ENCODE peak calls at places on chromosomes 13 and 19, in four cellular contexts. U is activated CD4-positive, alpha-beta T cell treated with anti-CD3 and anti-CD28 coated beads for 48 hours; I is NCI-H1930; J is iPS DF 6.9. D is an unnamed sample.

GRCh38 chr19:44738603-44739585 is 9.6 kb upstream of the BCL3 start:
- DNase-seq in J (no peak), U (no peak), I (no peak), D (no peak)

GRCh38 chr13:75687145-75687763 is 51.1 kb downstream of the LMO7 start:
- DNase-seq in J (no peak), U (no peak), I (no peak), D (no peak)

GRCh38 chr13:40114305-40114896 is 458.9 kb downstream of the COG6 start:
- DNase-seq in I (no peak), U (no peak), J (no peak), D (no peak)

GRCh38 chr13:78137404-78138142 is 218.9 kb upstream of the EDNRB start:
- DNase-seq in U (no peak), J (peak; percentile 64), I (peak; percentile 64), D (peak; percentile 63)

GRCh38 chr19:48836089-48837017 is at the start of gene HSD17B14:
- DNase-seq in J (no peak), U (no peak), I (peak; percentile 68), D (no peak)

GRCh38 chr13:44050450-44051063 is 170.9 kb downstream of the LACC1 start:
- DNase-seq in U (no peak), J (no peak), I (peak; percentile 18), D (no peak)

GRCh38 chr19:13337181-13337580 is 169.1 kb downstream of the CACNA1A start:
- DNase-seq in U (no peak), J (no peak), I (no peak), D (no peak)

GRCh38 chr13:35826626-35827254 is 304.4 kb downstream of the DCLK1 start:
- DNase-seq in U (peak; percentile 20), J (peak; percentile 18), I (no peak), D (no peak)

GRCh38 chr13:50015263-50015662 is at the start of gene KCNRG:
- DNase-seq in J (no peak), U (no peak), I (no peak), D (no peak)

GRCh38 chr19:49653466-49653806 is 11.4 kb downstream of the SCAF1 start:
- DNase-seq in J (no peak), I (no peak), U (no peak), D (no peak)

GRCh38 chr13:106989866-106990265 is 421.9 kb upstream of the ARGLU1 start:
- DNase-seq in J (no peak), I (no peak), U (no peak), D (no peak)